ENCODE peak calls at places on chromosomes 7 and 10, in eight cellular contexts. D, N, G, L, O, R, J and X are unnamed samples.

GRCh38 chr7:157253850-157254249 is 83.0 kb upstream of the DNAJB6 start:
- DNase-seq in D (no peak), N (no peak), G (no peak), L (peak), O (no peak), R (no peak), J (no peak), X (no peak)

GRCh38 chr7:101669307-101669706 is 40.2 kb upstream of the MYL10 start:
- DNase-seq in D (no peak), N (no peak), G (no peak), L (peak), O (no peak), R (no peak), J (no peak), X (no peak)

GRCh38 chr10:73810735-73811465 is 498 bp downstream of the NDST2 start:
- DNase-seq in D (no peak), N (no peak), G (peak), L (peak), O (no peak), R (peak), J (peak), X (peak)

GRCh38 chr10:11162828-11163599 is 145.3 kb downstream of the CELF2 start:
- DNase-seq in D (no peak), N (peak), G (no peak), L (no peak), O (no peak), R (no peak), J (peak), X (no peak)

GRCh38 chr7:19442016-19442785 is 266.6 kb downstream of the POLR1F start:
- DNase-seq in D (no peak), N (no peak), G (peak), L (peak), O (peak), R (peak), J (peak), X (peak)

GRCh38 chr10:79055100-79055782 is 13.5 kb upstream of the ZMIZ1 start:
- DNase-seq in D (no peak), N (no peak), G (no peak), L (no peak), O (no peak), R (no peak), J (no peak), X (no peak)

GRCh38 chr7:10637991-10638390 is 335.7 kb upstream of the PHF14 start:
- DNase-seq in D (no peak), N (no peak), G (no peak), L (no peak), O (no peak), R (no peak), J (no peak), X (no peak)

GRCh38 chr10:3755440-3756359 is 29.3 kb downstream of the KLF6 start:
- DNase-seq in D (no peak), N (no peak), G (no peak), L (peak), O (no peak), R (peak), J (peak), X (no peak)

GRCh38 chr10:83164134-83164533 is 975.2 kb upstream of the GHITM start:
- DNase-seq in D (no peak), N (no peak), G (no peak), L (no peak), O (no peak), R (no peak), J (no peak), X (no peak)

GRCh38 chr10:34526186-34526585 is 288.9 kb downstream of the PARD3 start:
- DNase-seq in D (no peak), N (no peak), G (peak), L (peak), O (peak), R (peak), J (peak), X (no peak)

GRCh38 chr7:109821156-109821555 is 1251.5 kb downstream of the DNAJB9 start:
- DNase-seq in D (no peak), N (no peak), G (no peak), L (no peak), O (no peak), R (no peak), J (no peak), X (no peak)

GRCh38 chr7:93414574-93414973 is 159.9 kb downstream of the CALCR start:
- DNase-seq in D (peak), N (no peak), G (no peak), L (no peak), O (no peak), R (no peak), J (no peak), X (peak)

GRCh38 chr10:61475449-61475873 is 22.3 kb upstream of the TMEM26 start:
- DNase-seq in D (no peak), N (no peak), G (peak), L (no peak), O (peak), R (peak), J (peak), X (peak)

GRCh38 chr7:18530224-18531179 is 35.0 kb downstream of the HDAC9 start:
- DNase-seq in D (no peak), N (no peak), G (no peak), L (no peak), O (no peak), R (no peak), J (no peak), X (no peak)

GRCh38 chr7:128791968-128792319 is at the start of gene CCDC136:
- DNase-seq in D (no peak), N (no peak), G (peak), L (no peak), O (no peak), R (peak), J (no peak), X (no peak)

GRCh38 chr7:44244282-44244681 is 43.5 kb downstream of the YKT6 start:
- DNase-seq in D (no peak), N (no peak), G (peak), L (no peak), O (no peak), R (no peak), J (peak), X (no peak)

GRCh38 chr10:76665029-76665428 is 972.6 kb downstream of the KCNMA1 start:
- DNase-seq in D (no peak), N (no peak), G (peak), L (no peak), O (no peak), R (no peak), J (no peak), X (no peak)

GRCh38 chr7:128919241-128919640 is 8.7 kb upstream of the KCP start:
- DNase-seq in D (no peak), N (no peak), G (no peak), L (no peak), O (no peak), R (no peak), J (no peak), X (no peak)

GRCh38 chr10:91635401-91636400 is 2.8 kb upstream of the PPP1R3C start:
- DNase-seq in D (no peak), N (peak), G (peak), L (peak), O (no peak), R (peak), J (peak), X (peak)

GRCh38 chr7:138125598-138126111 is 49.4 kb downstream of the AKR1D1 start:
- DNase-seq in D (no peak), N (peak), G (no peak), L (peak), O (no peak), R (peak), J (no peak), X (no peak)

GRCh38 chr10:49052069-49052468 is 63.3 kb downstream of the VSTM4 start:
- DNase-seq in D (no peak), N (no peak), G (no peak), L (no peak), O (no peak), R (no peak), J (no peak), X (no peak)

GRCh38 chr7:30888783-30889182 is 22.9 kb upstream of the AQP1 start:
- DNase-seq in D (peak), N (no peak), G (peak), L (peak), O (peak), R (peak), J (peak), X (peak)

GRCh38 chr7:147415991-147416390 is 1174.6 kb upstream of the C7orf33 start:
- DNase-seq in D (no peak), N (no peak), G (peak), L (no peak), O (no peak), R (no peak), J (no peak), X (no peak)

GRCh38 chr7:101832205-101832631 is 14.8 kb downstream of the CUX1 start:
- DNase-seq in D (no peak), N (no peak), G (no peak), L (no peak), O (no peak), R (no peak), J (no peak), X (no peak)

GRCh38 chr10:24920907-24921881 is 31.2 kb downstream of the PRTFDC1 start:
- DNase-seq in D (peak), N (peak), G (peak), L (peak), O (peak), R (peak), J (peak), X (no peak)

GRCh38 chr7:141974831-141975230 is 1.3 kb upstream of the TAS2R38 start:
- DNase-seq in D (no peak), N (no peak), G (peak), L (peak), O (no peak), R (no peak), J (no peak), X (peak)